ENCODE peak calls at places on chromosomes 16 and 17, in five cellular contexts. W is IMR-90, N is H9, G is neuronal stem cell, X is H1. D is an unnamed sample.
A peak's percentile ranks its signal among the peaks of the same experiment; 100 is the strongest.

GRCh38 chr16:58377932-58378331 is 14.3 kb upstream of the GINS3 start:
- DNase-seq in W (no peak), X (no peak), N (no peak), G (no peak), D (no peak)

GRCh38 chr16:27464663-27465482 is 62.9 kb downstream of the IL21R start:
- DNase-seq in G (no peak), N (no peak), W (no peak), X (no peak), D (no peak)

GRCh38 chr16:4501071-4501478 is 24.9 kb downstream of the HMOX2 start:
- DNase-seq in W (peak; percentile 50), G (no peak), X (no peak), N (no peak), D (no peak)

GRCh38 chr17:81794509-81794908 is 9.4 kb upstream of the GCGR start:
- DNase-seq in N (no peak), G (no peak), X (no peak), W (no peak), D (peak; percentile 37)

GRCh38 chr16:3879887-3880564 is 487 bp downstream of the CREBBP start:
- DNase-seq in W (peak; percentile 52), N (peak; percentile 35), G (no peak), X (no peak), D (peak; percentile 69)

GRCh38 chr16:81752225-81752875 is 26.7 kb upstream of the PLCG2 start:
- DNase-seq in N (no peak), G (no peak), X (no peak), W (no peak), D (no peak)

GRCh38 chr16:14436410-14436955 is 193.6 kb downstream of the PARN start:
- DNase-seq in W (no peak), X (no peak), N (no peak), G (no peak), D (no peak)

GRCh38 chr17:45073414-45074070 is 12.4 kb downstream of the NMT1 start:
- DNase-seq in X (no peak), N (no peak), G (no peak), W (peak; percentile 97), D (peak; percentile 88)

GRCh38 chr17:38749222-38750043 is 1.3 kb upstream of the PCGF2 start:
- DNase-seq in G (peak; percentile 77), W (peak; percentile 52), X (peak; percentile 84), N (peak; percentile 93), D (peak; percentile 68)

GRCh38 chr16:30750876-30751465 is 2.7 kb downstream of the PHKG2 start:
- DNase-seq in W (no peak), X (no peak), N (no peak), G (no peak), D (no peak)

GRCh38 chr17:50564916-50565315 is 4.4 kb downstream of the CACNA1G start:
- DNase-seq in X (no peak), N (no peak), G (no peak), W (peak; percentile 56), D (peak; percentile 59)

GRCh38 chr16:67462279-67462655 is 18.7 kb downstream of the ATP6V0D1 start:
- DNase-seq in G (no peak), W (no peak), N (no peak), X (no peak), D (no peak)

GRCh38 chr17:70099884-70100283 is 24.9 kb downstream of the KCNJ16 start:
- DNase-seq in N (no peak), G (no peak), X (no peak), W (no peak), D (no peak)

GRCh38 chr17:14318109-14318905 is 17.4 kb downstream of the HS3ST3B1 start:
- DNase-seq in X (no peak), N (no peak), W (no peak), G (no peak), D (no peak)

GRCh38 chr16:15483857-15484256 is 49.5 kb downstream of the BMERB1 start:
- DNase-seq in X (no peak), W (no peak), G (no peak), N (no peak), D (no peak)

GRCh38 chr16:81324808-81325207 is 10.0 kb downstream of the GAN start:
- DNase-seq in X (no peak), N (no peak), W (no peak), G (no peak), D (no peak)

GRCh38 chr16:69709456-69710084 is 16.8 kb downstream of the NQO1 start:
- DNase-seq in G (peak; percentile 44), W (peak; percentile 73), X (peak; percentile 38), N (no peak), D (peak; percentile 74)

GRCh38 chr16:82756283-82756599 is 129.5 kb downstream of the CDH13 start:
- DNase-seq in X (no peak), W (peak; percentile 78), N (no peak), G (no peak), D (no peak)

GRCh38 chr16:67146523-67147357 is 4.1 kb downstream of the B3GNT9 start:
- DNase-seq in N (no peak), X (no peak), W (no peak), G (no peak), D (no peak)

GRCh38 chr17:2723997-2724782 is 12.6 kb upstream of the CLUH start:
- DNase-seq in W (no peak), N (peak; percentile 92), X (peak; percentile 86), G (peak; percentile 32), D (no peak)

GRCh38 chr17:70041061-70041460 is 34.0 kb upstream of the KCNJ16 start:
- DNase-seq in W (no peak), G (no peak), N (no peak), X (no peak), D (no peak)

GRCh38 chr17:69870091-69870530 is 204.9 kb upstream of the KCNJ16 start:
- DNase-seq in G (peak; percentile 17), N (no peak), X (no peak), W (peak; percentile 91), D (peak; percentile 78)

GRCh38 chr17:4195306-4195705 is 52.3 kb downstream of the CYB5D2 start:
- DNase-seq in W (peak; percentile 82), X (no peak), N (no peak), G (no peak), D (peak; percentile 89)

GRCh38 chr17:71460943-71461342 is 659.9 kb upstream of the SOX9 start:
- DNase-seq in W (peak; percentile 43), N (no peak), G (no peak), X (peak; percentile 52), D (peak; percentile 40)

GRCh38 chr16:79997257-79997656 is 396.7 kb upstream of the MAF start:
- DNase-seq in W (peak; percentile 26), N (peak; percentile 37), G (no peak), X (peak; percentile 60), D (peak; percentile 15)

GRCh38 chr17:2955931-2956582 is 107.3 kb downstream of the OR1D5 start:
- DNase-seq in W (no peak), G (no peak), N (no peak), X (no peak), D (no peak)

GRCh38 chr16:27238016-27238587 is 30.5 kb downstream of the NSMCE1 start:
- DNase-seq in W (no peak), X (no peak), N (no peak), G (no peak), D (no peak)

GRCh38 chr17:14772776-14773175 is 471.9 kb downstream of the HS3ST3B1 start:
- DNase-seq in G (no peak), N (no peak), X (no peak), W (no peak), D (no peak)

GRCh38 chr16:64784635-64785034 is 337.2 kb downstream of the CDH11 start:
- DNase-seq in W (no peak), X (no peak), G (no peak), N (no peak), D (no peak)

GRCh38 chr16:10318798-10319500 is 66.9 kb upstream of the ATF7IP2 start:
- DNase-seq in X (no peak), W (no peak), N (no peak), G (no peak), D (no peak)
- H2BK120ac ChIP-seq in X (no peak overlapping the region), W (no peak overlapping the region), N (no peak overlapping the region), G (no peak overlapping the region), D (no peak overlapping the region)

GRCh38 chr17:59366773-59367656 is 35.6 kb downstream of the YPEL2 start:
- DNase-seq in W (peak; percentile 69), N (no peak), X (no peak), G (no peak), D (peak; percentile 83)
- H2BK15ac ChIP-seq in W (no peak overlapping the region), N (no peak overlapping the region), X (no peak overlapping the region), G (no peak overlapping the region), D (peak overlapping the region; percentile 62)

GRCh38 chr16:24091125-24091524 is 165.0 kb upstream of the CACNG3 start:
- DNase-seq in N (no peak), G (no peak), W (no peak), X (no peak), D (no peak)

GRCh38 chr16:24085665-24086064 is 170.5 kb upstream of the CACNG3 start:
- DNase-seq in X (no peak), W (no peak), N (no peak), G (no peak), D (no peak)

GRCh38 chr16:24093049-24093448 is 163.1 kb upstream of the CACNG3 start:
- DNase-seq in X (no peak), W (no peak), N (no peak), G (no peak), D (no peak)

GRCh38 chr16:24088767-24089166 is 167.4 kb upstream of the CACNG3 start:
- DNase-seq in X (no peak), W (no peak), N (no peak), G (no peak), D (no peak)

DNA sequence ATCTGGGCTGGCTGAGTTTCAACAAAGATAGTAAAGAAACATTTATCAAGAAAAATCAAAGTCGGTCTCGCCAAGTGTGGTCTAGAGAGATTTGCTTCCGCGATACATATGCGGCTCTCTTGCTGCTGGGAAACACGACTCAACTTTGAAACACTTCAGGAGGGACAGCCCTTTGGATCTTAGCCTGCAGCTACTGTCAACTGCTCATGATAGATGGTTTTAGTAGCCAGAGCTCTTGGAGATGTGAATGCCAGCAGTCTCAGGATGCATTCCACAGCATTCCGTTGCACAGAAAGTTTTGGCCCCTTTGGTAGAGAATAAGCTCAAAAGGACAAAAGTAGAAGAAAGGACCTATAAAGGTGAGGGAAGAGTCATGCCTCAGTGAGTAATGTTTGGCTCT is 168.1 kb upstream of the CACNG3 start:
- DNase-seq in X (no peak), N (no peak), G (no peak), W (no peak), D (no peak)
- H4K91ac ChIP-seq in X (no peak overlapping the region), N (no peak overlapping the region), G (no peak overlapping the region), W (no peak overlapping the region), D (no peak overlapping the region)

GRCh38 chr17:77409282-77410161 is 268.8 kb downstream of the SEC14L1 start:
- DNase-seq in N (peak; percentile 89), W (peak; percentile 58), G (no peak), X (peak; percentile 71), D (peak; percentile 56)
- H2BK120ac ChIP-seq in N (no peak overlapping the region), W (peak overlapping the region; percentile 70), G (no peak overlapping the region), X (no peak overlapping the region), D (peak overlapping the region; percentile 64)

DNA sequence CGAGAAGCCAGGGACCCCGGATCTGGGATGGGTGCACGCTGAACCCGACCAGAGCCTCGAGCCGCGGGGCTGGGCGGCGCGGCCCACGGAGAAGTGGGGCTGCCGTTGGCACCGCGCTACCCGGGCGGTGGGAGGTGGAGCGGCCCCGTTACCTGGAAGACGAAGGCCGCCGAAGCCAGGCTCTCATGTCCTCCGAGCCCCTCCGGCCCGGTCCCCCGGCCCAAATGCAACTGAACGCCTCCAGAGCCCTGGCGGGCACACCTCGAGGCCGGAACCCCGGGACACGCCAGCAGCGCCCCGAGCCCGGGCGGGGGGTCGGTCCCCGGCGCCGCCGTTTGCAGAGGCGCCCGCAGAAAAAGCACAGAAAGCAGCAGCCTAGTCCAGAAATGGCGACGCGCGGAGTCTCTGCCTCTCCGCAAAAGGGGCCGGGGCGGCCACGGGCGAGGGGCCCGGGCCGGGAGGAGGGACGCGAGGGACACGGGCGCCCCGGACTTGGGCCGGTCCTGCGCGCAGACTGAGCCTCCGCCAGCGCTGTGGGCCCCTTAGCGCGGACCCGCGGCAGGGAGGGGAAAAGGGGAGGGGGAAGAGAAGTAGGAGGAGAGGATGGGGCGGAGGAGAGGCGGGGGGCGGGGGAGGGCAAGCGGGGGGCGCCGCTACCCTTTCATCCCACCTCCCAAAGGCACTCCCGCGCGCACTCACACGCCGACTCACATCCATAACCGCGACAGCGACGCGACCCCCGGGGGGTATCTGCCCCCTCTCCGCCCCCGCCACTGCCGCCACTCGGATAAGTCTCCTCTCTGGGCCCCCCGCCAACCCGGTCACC is 1.4 kb downstream of the AXIN2 start:
- DNase-seq in W (no peak), G (no peak), X (peak; percentile 73), N (peak; percentile 74), D (no peak)
- H2BK15ac ChIP-seq in W (no peak overlapping the region), G (peak overlapping the region; percentile 86), X (no peak overlapping the region), N (no peak overlapping the region), D (peak overlapping the region; percentile 16)

D was measured in mesenchymal stem cell.